ENCODE peak calls at places on chromosomes 6 and 20, in ten cellular contexts. One of them, this sample, is unnamed.

GRCh38 chr6:140393665-140394064 is 1019.2 kb upstream of the CITED2 start:
- DNase-seq in neuronal stem cell: no peak
- DNase-seq in PC-3: no peak
- DNase-seq in endothelial cell of umbilical vein: peak; percentile 93
- DNase-seq in K562: no peak
- DNase-seq in neural progenitor cell: no peak
- DNase-seq in HCT116: no peak
- DNase-seq in fibroblast of lung: peak; percentile 82
- DNase-seq in MM.1S: no peak
- DNase-seq in GM23248: peak; percentile 25
- DNase-seq in this sample: no peak

GRCh38 chr6:43629104-43629504 is at the start of gene GTPBP2:
- DNase-seq in PC-3: peak; percentile 99
- DNase-seq in K562: peak; percentile 95
- DNase-seq in endothelial cell of umbilical vein: peak; percentile 100
- DNase-seq in HCT116: peak; percentile 97
- DNase-seq in MM.1S: peak; percentile 98
- DNase-seq in neural progenitor cell: peak; percentile 100
- DNase-seq in GM23248: peak; percentile 100
- DNase-seq in fibroblast of lung: peak; percentile 99
- DNase-seq in neuronal stem cell: peak; percentile 98
- DNase-seq in this sample: peak; percentile 100

GRCh38 chr6:56988145-56988544 is 33.2 kb downstream of the BEND6 start:
- DNase-seq in neural progenitor cell: no peak
- DNase-seq in GM23248: no peak
- DNase-seq in PC-3: no peak
- DNase-seq in HCT116: no peak
- DNase-seq in endothelial cell of umbilical vein: no peak
- DNase-seq in MM.1S: no peak
- DNase-seq in neuronal stem cell: no peak
- DNase-seq in K562: no peak
- DNase-seq in fibroblast of lung: no peak
- DNase-seq in this sample: no peak

GRCh38 chr20:62818592-62819493 is 2.0 kb downstream of the COL9A3 start:
- DNase-seq in endothelial cell of umbilical vein: peak; percentile 58
- DNase-seq in GM23248: peak; percentile 24
- DNase-seq in neural progenitor cell: no peak
- DNase-seq in fibroblast of lung: peak; percentile 70
- DNase-seq in K562: no peak
- DNase-seq in neuronal stem cell: no peak
- DNase-seq in PC-3: no peak
- DNase-seq in HCT116: no peak
- DNase-seq in MM.1S: no peak
- DNase-seq in this sample: peak; percentile 73

GRCh38 chr6:11163932-11164331 is 52.4 kb upstream of the ERVFRD-1 start:
- DNase-seq in neuronal stem cell: no peak
- DNase-seq in MM.1S: no peak
- DNase-seq in neural progenitor cell: no peak
- DNase-seq in HCT116: no peak
- DNase-seq in PC-3: no peak
- DNase-seq in GM23248: no peak
- DNase-seq in fibroblast of lung: no peak
- DNase-seq in K562: no peak
- DNase-seq in endothelial cell of umbilical vein: no peak
- DNase-seq in this sample: no peak

GRCh38 chr20:61556116-61556515 is 304.1 kb downstream of the CDH4 start:
- DNase-seq in HCT116: no peak
- DNase-seq in neuronal stem cell: no peak
- DNase-seq in endothelial cell of umbilical vein: no peak
- DNase-seq in GM23248: peak; percentile 89
- DNase-seq in K562: no peak
- DNase-seq in fibroblast of lung: peak; percentile 72
- DNase-seq in MM.1S: no peak
- DNase-seq in neural progenitor cell: no peak
- DNase-seq in PC-3: no peak
- DNase-seq in this sample: peak; percentile 15

GRCh38 chr20:5719861-5720401 is 30.3 kb upstream of the SHLD1 start:
- DNase-seq in endothelial cell of umbilical vein: no peak
- DNase-seq in PC-3: peak; percentile 92
- DNase-seq in neural progenitor cell: no peak
- DNase-seq in neuronal stem cell: no peak
- DNase-seq in MM.1S: no peak
- DNase-seq in K562: peak; percentile 71
- DNase-seq in HCT116: no peak
- DNase-seq in GM23248: peak; percentile 49
- DNase-seq in fibroblast of lung: no peak
- DNase-seq in this sample: no peak

GRCh38 chr20:60292001-60292520 is 333.8 kb downstream of the CDH26 start:
- DNase-seq in endothelial cell of umbilical vein: no peak
- DNase-seq in fibroblast of lung: no peak
- DNase-seq in neuronal stem cell: no peak
- DNase-seq in MM.1S: no peak
- DNase-seq in K562: no peak
- DNase-seq in GM23248: no peak
- DNase-seq in PC-3: no peak
- DNase-seq in HCT116: no peak
- DNase-seq in neural progenitor cell: no peak
- DNase-seq in this sample: no peak

GRCh38 chr6:118401325-118401998 is 146.6 kb upstream of the PLN start:
- DNase-seq in PC-3: no peak
- DNase-seq in HCT116: no peak
- DNase-seq in K562: no peak
- DNase-seq in GM23248: no peak
- DNase-seq in neural progenitor cell: no peak
- DNase-seq in MM.1S: no peak
- DNase-seq in endothelial cell of umbilical vein: no peak
- DNase-seq in neuronal stem cell: no peak
- DNase-seq in fibroblast of lung: no peak
- DNase-seq in this sample: no peak

GRCh38 chr6:151390276-151391020 is 911 bp downstream of the ZBTB2 start:
- DNase-seq in fibroblast of lung: peak; percentile 99
- DNase-seq in HCT116: peak; percentile 96
- DNase-seq in neuronal stem cell: peak; percentile 99
- DNase-seq in neural progenitor cell: peak; percentile 100
- DNase-seq in MM.1S: peak; percentile 91
- DNase-seq in endothelial cell of umbilical vein: peak; percentile 99
- DNase-seq in PC-3: peak; percentile 97
- DNase-seq in GM23248: peak; percentile 100
- DNase-seq in K562: peak; percentile 97
- DNase-seq in this sample: peak; percentile 100

GRCh38 chr6:151389640-151390275 is 1.6 kb downstream of the ZBTB2 start:
- DNase-seq in neuronal stem cell: no peak
- DNase-seq in neural progenitor cell: peak; percentile 72
- DNase-seq in endothelial cell of umbilical vein: peak; percentile 74
- DNase-seq in PC-3: peak; percentile 58
- DNase-seq in HCT116: no peak
- DNase-seq in fibroblast of lung: peak; percentile 78
- DNase-seq in K562: peak; percentile 37
- DNase-seq in MM.1S: peak; percentile 25
- DNase-seq in GM23248: peak; percentile 86
- DNase-seq in this sample: peak; percentile 84

GRCh38 chr6:151392429-151392828 is 1.1 kb upstream of the ZBTB2 start:
- DNase-seq in neuronal stem cell: no peak
- DNase-seq in HCT116: no peak
- DNase-seq in neural progenitor cell: no peak
- DNase-seq in endothelial cell of umbilical vein: no peak
- DNase-seq in MM.1S: peak; percentile 6
- DNase-seq in PC-3: no peak
- DNase-seq in GM23248: no peak
- DNase-seq in fibroblast of lung: no peak
- DNase-seq in K562: no peak
- DNase-seq in this sample: no peak

GRCh38 chr6:151391471-151392428 is at the start of gene ZBTB2:
- DNase-seq in K562: peak; percentile 86
- DNase-seq in HCT116: no peak
- DNase-seq in GM23248: peak; percentile 90
- DNase-seq in MM.1S: peak; percentile 49
- DNase-seq in endothelial cell of umbilical vein: peak; percentile 71
- DNase-seq in PC-3: peak; percentile 70
- DNase-seq in neuronal stem cell: peak; percentile 66
- DNase-seq in neural progenitor cell: peak; percentile 91
- DNase-seq in fibroblast of lung: peak; percentile 79
- DNase-seq in this sample: peak; percentile 85

DNA sequence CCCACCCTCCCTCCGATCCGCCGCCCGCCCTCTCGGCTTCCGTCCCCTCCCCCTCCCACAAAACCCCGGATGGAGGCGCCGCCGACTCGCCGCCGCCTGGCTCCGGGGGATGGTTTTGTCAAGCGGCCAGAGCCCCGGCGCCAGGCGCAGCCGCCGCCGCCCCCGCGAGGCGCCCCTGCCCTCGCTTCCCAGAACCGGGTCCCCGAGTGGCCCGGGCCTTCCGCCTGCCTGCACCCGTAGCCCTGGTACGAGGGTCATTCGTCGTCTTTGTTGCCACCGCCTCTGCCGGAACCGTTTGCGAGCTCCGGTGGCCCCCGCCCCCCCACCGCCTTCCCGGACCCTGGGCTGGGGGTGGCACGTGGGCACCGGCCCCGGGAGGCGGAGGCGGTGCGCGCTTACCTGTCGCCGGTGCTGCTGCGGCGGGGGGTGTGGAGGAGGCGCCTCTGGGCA is 313 bp downstream of the ZBTB2 start:
- DNase-seq in K562: peak; percentile 83
- DNase-seq in GM23248: peak; percentile 79
- DNase-seq in endothelial cell of umbilical vein: peak; percentile 62
- DNase-seq in neuronal stem cell: peak; percentile 77
- DNase-seq in HCT116: no peak
- DNase-seq in PC-3: no peak
- DNase-seq in neural progenitor cell: peak; percentile 85
- DNase-seq in MM.1S: peak; percentile 55
- DNase-seq in fibroblast of lung: peak; percentile 74
- DNase-seq in this sample: peak; percentile 83
- H3K4me1 ChIP-seq in K562: peaks cover 30% of the 10 kb centered on the region
- H3K4me1 ChIP-seq in GM23248: peaks cover 48% of the 10 kb centered on the region
- H3K4me1 ChIP-seq in endothelial cell of umbilical vein: peaks cover 30% of the 10 kb centered on the region
- H3K4me1 ChIP-seq in neuronal stem cell: peaks cover 17% of the 10 kb centered on the region
- H3K4me1 ChIP-seq in HCT116: peaks cover 36% of the 10 kb centered on the region
- H3K4me1 ChIP-seq in PC-3: peaks cover 30% of the 10 kb centered on the region
- H3K4me1 ChIP-seq in neural progenitor cell: peaks cover 24% of the 10 kb centered on the region
- H3K4me1 ChIP-seq in MM.1S: peaks cover 5% of the 10 kb centered on the region
- H3K4me1 ChIP-seq in fibroblast of lung: peaks cover 13% of the 10 kb centered on the region
- H3K4me1 ChIP-seq in this sample: peaks cover 53% of the 10 kb centered on the region

GRCh38 chr20:608970-609369 is 1.1 kb downstream of the TCF15 start:
- DNase-seq in endothelial cell of umbilical vein: no peak
- DNase-seq in PC-3: no peak
- DNase-seq in MM.1S: no peak
- DNase-seq in neuronal stem cell: no peak
- DNase-seq in K562: no peak
- DNase-seq in GM23248: no peak
- DNase-seq in fibroblast of lung: no peak
- DNase-seq in HCT116: no peak
- DNase-seq in neural progenitor cell: no peak
- DNase-seq in this sample: no peak

GRCh38 chr20:611047-611842 is 1.1 kb upstream of the TCF15 start:
- DNase-seq in neuronal stem cell: no peak
- DNase-seq in endothelial cell of umbilical vein: no peak
- DNase-seq in MM.1S: no peak
- DNase-seq in fibroblast of lung: no peak
- DNase-seq in HCT116: no peak
- DNase-seq in GM23248: no peak
- DNase-seq in neural progenitor cell: no peak
- DNase-seq in PC-3: no peak
- DNase-seq in K562: no peak
- DNase-seq in this sample: no peak

GRCh38 chr20:610130-611046 is at the start of gene TCF15:
- DNase-seq in K562: peak; percentile 98
- DNase-seq in neural progenitor cell: peak; percentile 87
- DNase-seq in fibroblast of lung: no peak
- DNase-seq in PC-3: peak; percentile 40
- DNase-seq in MM.1S: no peak
- DNase-seq in HCT116: no peak
- DNase-seq in GM23248: peak; percentile 19
- DNase-seq in endothelial cell of umbilical vein: peak; percentile 34
- DNase-seq in neuronal stem cell: peak; percentile 70
- DNase-seq in this sample: no peak

GRCh38 chr20:607476-607875 is 2.6 kb downstream of the TCF15 start:
- DNase-seq in HCT116: no peak
- DNase-seq in neuronal stem cell: no peak
- DNase-seq in K562: no peak
- DNase-seq in GM23248: no peak
- DNase-seq in MM.1S: no peak
- DNase-seq in neural progenitor cell: no peak
- DNase-seq in fibroblast of lung: no peak
- DNase-seq in endothelial cell of umbilical vein: no peak
- DNase-seq in PC-3: no peak
- DNase-seq in this sample: no peak

GRCh38 chr20:609371-609964 is 641 bp downstream of the TCF15 start:
- DNase-seq in neural progenitor cell: no peak
- DNase-seq in GM23248: no peak
- DNase-seq in PC-3: no peak
- DNase-seq in neuronal stem cell: no peak
- DNase-seq in fibroblast of lung: no peak
- DNase-seq in endothelial cell of umbilical vein: no peak
- DNase-seq in K562: peak; percentile 30
- DNase-seq in HCT116: no peak
- DNase-seq in MM.1S: no peak
- DNase-seq in this sample: no peak
- H3K4me3 ChIP-seq in neural progenitor cell: peak overlapping the region; percentile 40
- H3K4me3 ChIP-seq in GM23248: no peak overlapping the region
- H3K4me3 ChIP-seq in PC-3: no peak overlapping the region
- H3K4me3 ChIP-seq in neuronal stem cell: peak overlapping the region; percentile 87
- H3K4me3 ChIP-seq in fibroblast of lung: no peak overlapping the region
- H3K4me3 ChIP-seq in endothelial cell of umbilical vein: no peak overlapping the region
- H3K4me3 ChIP-seq in K562: peak overlapping the region; percentile 42
- H3K4me3 ChIP-seq in HCT116: no peak overlapping the region
- H3K4me3 ChIP-seq in MM.1S: no peak overlapping the region
- H3K4me3 ChIP-seq in this sample: no peak overlapping the region

DNA sequence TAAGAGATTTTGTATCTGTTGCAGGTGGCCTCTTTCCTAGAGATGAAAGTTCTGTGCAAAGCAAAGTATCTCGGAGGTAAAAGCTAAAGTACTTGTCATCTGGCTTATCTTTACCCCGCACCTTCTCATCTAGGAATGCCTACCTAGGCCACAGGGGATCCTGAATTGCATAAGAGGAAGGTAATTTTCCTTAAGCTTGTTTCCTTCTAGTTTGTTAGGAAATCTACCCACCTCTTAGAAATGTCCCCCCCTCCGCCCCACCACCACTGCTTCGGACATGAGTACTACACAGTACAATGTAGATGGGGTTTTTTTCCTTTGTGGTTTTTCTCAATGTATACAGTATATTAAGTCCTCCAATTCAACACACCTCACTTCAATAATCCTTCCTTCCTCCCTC is 21.5 kb downstream of the FOXC1 start:
- DNase-seq in GM23248: no peak
- DNase-seq in fibroblast of lung: no peak
- DNase-seq in MM.1S: no peak
- DNase-seq in K562: no peak
- DNase-seq in neural progenitor cell: no peak
- DNase-seq in HCT116: peak; percentile 31
- DNase-seq in endothelial cell of umbilical vein: no peak
- DNase-seq in PC-3: no peak
- DNase-seq in neuronal stem cell: no peak
- DNase-seq in this sample: no peak
- H3K9ac ChIP-seq in GM23248: no peak overlapping the region
- H3K9ac ChIP-seq in fibroblast of lung: no peak overlapping the region
- H3K9ac ChIP-seq in MM.1S: no peak overlapping the region
- H3K9ac ChIP-seq in K562: no peak overlapping the region
- H3K9ac ChIP-seq in neural progenitor cell: no peak overlapping the region
- H3K9ac ChIP-seq in HCT116: no peak overlapping the region
- H3K9ac ChIP-seq in endothelial cell of umbilical vein: no peak overlapping the region
- H3K9ac ChIP-seq in PC-3: no peak overlapping the region
- H3K9ac ChIP-seq in neuronal stem cell: no peak overlapping the region
- H3K9ac ChIP-seq in this sample: no peak overlapping the region

GRCh38 chr6:156946370-156946936 is 169.3 kb downstream of the ARID1B start:
- DNase-seq in K562: no peak
- DNase-seq in neural progenitor cell: no peak
- DNase-seq in PC-3: no peak
- DNase-seq in endothelial cell of umbilical vein: no peak
- DNase-seq in MM.1S: no peak
- DNase-seq in GM23248: no peak
- DNase-seq in HCT116: no peak
- DNase-seq in neuronal stem cell: no peak
- DNase-seq in fibroblast of lung: no peak
- DNase-seq in this sample: no peak
- H3K4me1 ChIP-seq in K562: peaks cover 3% of the 10 kb centered on the region
- H3K4me1 ChIP-seq in neural progenitor cell: peaks cover 27% of the 10 kb centered on the region
- H3K4me1 ChIP-seq in PC-3: peaks cover 55% of the 10 kb centered on the region
- H3K4me1 ChIP-seq in endothelial cell of umbilical vein: peaks cover 21% of the 10 kb centered on the region
- H3K4me1 ChIP-seq in MM.1S: no peaks in the 10 kb centered on the region
- H3K4me1 ChIP-seq in GM23248: peaks cover 60% of the 10 kb centered on the region
- H3K4me1 ChIP-seq in HCT116: peaks cover 22% of the 10 kb centered on the region
- H3K4me1 ChIP-seq in neuronal stem cell: peaks cover 7% of the 10 kb centered on the region
- H3K4me1 ChIP-seq in fibroblast of lung: peaks cover 9% of the 10 kb centered on the region
- H3K4me1 ChIP-seq in this sample: peaks cover 26% of the 10 kb centered on the region

This sample was measured in adipocyte.